ENCODE peak calls at places on chromosomes 11 and 22, in seven cellular contexts. O, F, L, M, B, N and J are unnamed samples.

GRCh38 chr11:21933095-21933494 is 259.8 kb upstream of the ANO5 start:
- DNase-seq in O (no peak), F (no peak), L (no peak), M (no peak), B (no peak), N (peak), J (no peak)

GRCh38 chr11:27209562-27210005 is 153.4 kb downstream of the CCDC34 start:
- DNase-seq in O (peak), F (no peak), L (peak), M (peak), B (no peak), N (no peak), J (no peak)

GRCh38 chr11:62694455-62695167 is 5.3 kb upstream of the LRRN4CL start:
- DNase-seq in O (peak), F (peak), L (peak), M (peak), B (peak), N (peak), J (no peak)

GRCh38 chr11:14520086-14520901 is at the start of gene PSMA1:
- DNase-seq in O (peak), F (peak), L (peak), M (peak), B (peak), N (peak), J (peak)

GRCh38 chr11:22991196-22991595 is 130.9 kb upstream of the CCDC179 start:
- DNase-seq in O (no peak), F (no peak), L (no peak), M (no peak), B (no peak), N (peak), J (no peak)

GRCh38 chr11:100756556-100756955 is 69.5 kb downstream of the ARHGAP42 start:
- DNase-seq in O (no peak), F (no peak), L (peak), M (no peak), B (no peak), N (no peak), J (no peak)

GRCh38 chr11:76524919-76525318 is 80.1 kb downstream of the EMSY start:
- DNase-seq in O (peak), F (no peak), L (peak), M (no peak), B (no peak), N (no peak), J (no peak)

GRCh38 chr11:8728566-8728965 is 46.0 kb downstream of the RPL27A start:
- DNase-seq in O (no peak), F (no peak), L (peak), M (peak), B (no peak), N (no peak), J (no peak)

GRCh38 chr11:128941573-128942271 is 949 bp downstream of the TP53AIP1 start:
- DNase-seq in O (no peak), F (no peak), L (no peak), M (no peak), B (no peak), N (no peak), J (no peak)

GRCh38 chr11:69467646-69468045 is 13.8 kb upstream of the LINC01488 start:
- DNase-seq in O (no peak), F (no peak), L (no peak), M (no peak), B (peak), N (no peak), J (no peak)

DNA sequence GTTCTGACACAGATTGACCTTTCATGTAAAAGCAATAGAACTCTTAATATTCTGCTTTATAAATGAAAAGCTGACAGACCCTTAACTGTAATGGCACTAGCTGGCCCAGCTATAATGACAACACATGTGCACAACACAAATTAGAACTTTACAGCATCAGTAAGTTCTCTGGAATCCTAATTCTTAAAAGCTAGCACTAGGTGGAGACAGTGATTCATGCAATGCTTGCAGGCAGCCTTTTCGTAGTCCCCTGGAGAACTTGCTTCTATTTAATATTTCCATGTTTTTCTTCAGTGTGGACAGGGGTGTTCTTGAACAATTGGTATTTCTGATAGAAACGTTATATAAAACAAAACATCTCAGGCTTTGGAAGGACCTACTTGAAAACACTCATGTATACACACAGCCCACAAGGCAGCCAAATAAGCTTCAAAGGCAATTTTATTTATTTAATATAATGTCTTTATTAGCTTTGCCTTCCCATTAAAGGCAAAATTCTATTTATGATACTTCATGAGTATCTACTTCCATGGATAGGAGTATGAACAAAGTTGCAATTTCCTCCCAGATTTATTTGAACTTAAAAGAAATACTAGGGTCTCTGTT is 374.3 kb upstream of the MPPED2 start:
- DNase-seq in O (no peak), F (no peak), L (peak), M (no peak), B (no peak), N (peak), J (no peak)
- TF ChIP-seq CTCF in O (no peak), F (no peak), L (peak), M (peak), B (no peak), N (peak), J (peak)

DNA sequence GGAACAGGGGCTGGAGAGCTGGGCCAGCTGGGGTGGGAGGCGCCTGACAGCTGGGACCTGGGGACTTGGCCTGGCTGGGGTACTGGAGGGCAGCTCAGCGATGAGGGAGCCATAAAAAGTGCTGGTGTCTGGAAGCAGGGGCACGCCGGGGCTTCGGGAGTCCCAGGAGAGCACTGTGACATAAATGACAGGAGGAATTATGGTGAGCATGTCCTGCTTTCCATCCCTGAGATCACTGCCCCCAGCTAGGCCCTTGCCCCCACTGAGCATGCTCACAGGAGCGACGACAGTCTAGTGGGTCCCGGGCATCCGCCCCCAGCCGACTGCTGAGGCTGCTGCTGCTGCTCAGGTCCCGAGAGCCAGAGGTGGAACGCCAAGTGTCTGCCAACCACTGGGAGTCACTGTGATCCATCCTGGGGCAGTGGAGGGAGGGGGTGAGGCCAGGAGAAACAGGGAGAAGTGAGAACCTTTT is 6.2 kb downstream of the ROBO4 start:
- DNase-seq in O (no peak), F (no peak), L (no peak), M (no peak), B (no peak), N (peak), J (peak)
- TF ChIP-seq CTCF in O (no peak), F (no peak), L (peak), M (no peak), B (no peak), N (peak), J (no peak)

GRCh38 chr11:95788921-95789505 is 569 bp downstream of the FAM76B start:
- DNase-seq in O (no peak), F (peak), L (peak), M (peak), B (no peak), N (peak), J (peak)
- TF ChIP-seq CTCF in O (no peak), F (peak), L (peak), M (no peak), B (no peak), N (peak), J (peak)

DNA sequence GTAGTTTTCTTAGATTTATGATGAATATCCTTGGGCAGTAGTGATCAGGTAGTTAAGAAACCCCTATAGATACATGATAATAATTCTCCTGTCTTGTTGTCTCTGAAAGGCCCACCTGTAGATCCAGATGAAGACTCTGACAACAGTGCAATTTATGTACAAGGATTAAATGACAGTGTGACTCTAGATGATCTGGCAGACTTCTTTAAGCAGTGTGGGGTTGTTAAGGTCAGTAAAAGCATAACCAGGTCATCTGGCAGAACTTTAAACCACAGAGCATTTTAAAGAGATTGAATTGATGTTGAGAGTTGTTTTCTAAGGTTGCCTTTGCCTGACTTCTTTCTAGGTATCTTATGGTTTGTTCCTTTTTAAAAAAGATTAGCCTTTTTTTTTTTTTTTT is 14.1 kb upstream of the GAS2L1 start:
- DNase-seq in O (no peak), F (no peak), L (no peak), M (no peak), B (no peak), N (no peak), J (no peak)
- TF ChIP-seq CTCF in O (no peak), F (no peak), L (no peak), M (no peak), B (no peak), N (no peak), J (no peak)

GRCh38 chr22:36175892-36176291 is 15.3 kb upstream of the APOL3 start:
- DNase-seq in O (no peak), F (no peak), L (no peak), M (no peak), B (no peak), N (peak), J (no peak)
- TF ChIP-seq CTCF in O (no peak), F (no peak), L (no peak), M (no peak), B (no peak), N (no peak), J (peak)